ENCODE peak calls at places on chromosomes 7 and 10, in five cellular contexts. B is osteoblast; M is activated CD4-positive, alpha-beta memory T cell treated with anti-CD3 and anti-CD28 coated beads, Interleukin-2, amount 10 ng/mL, durations not matched to agents 7 days and 5 days; Z is left colon; W is NCI-H1417 treated with DMSO at 0.1 percent for 48 hours. E is an unnamed sample.

GRCh38 chr7:69963388-69963787 is 365.1 kb downstream of the AUTS2 start:
- DNase-seq in W (no peak), B (no peak), Z (no peak), M (no peak), E (no peak)

GRCh38 chr7:123367508-123368122 is 166.8 kb downstream of the IQUB start:
- DNase-seq in Z (peak; percentile 12), W (no peak), M (no peak), B (no peak), E (no peak)

GRCh38 chr7:32088336-32088975 is 18.2 kb upstream of the PDE1C start:
- DNase-seq in W (no peak), B (no peak), M (no peak), Z (no peak), E (no peak)

GRCh38 chr7:84337386-84337785 is 142.8 kb upstream of the SEMA3A start:
- DNase-seq in Z (no peak), W (no peak), B (peak; percentile 13), M (no peak), E (peak; percentile 28)

GRCh38 chr7:22572937-22573336 is 72.9 kb upstream of the STEAP1B start:
- DNase-seq in Z (no peak), B (no peak), M (no peak), W (no peak), E (peak; percentile 81)

GRCh38 chr7:117825132-117825531 is 48.1 kb downstream of the CTTNBP2 start:
- DNase-seq in M (no peak), Z (no peak), B (no peak), W (no peak), E (peak; percentile 61)

GRCh38 chr7:132084776-132085388 is 491.4 kb downstream of the PLXNA4 start:
- DNase-seq in M (no peak), B (no peak), Z (no peak), W (no peak), E (no peak)

GRCh38 chr10:12237265-12238220 is 41.6 kb downstream of the CDC123 start:
- DNase-seq in Z (no peak), M (no peak), B (peak; percentile 44), W (no peak), E (peak; percentile 57)

GRCh38 chr10:103748020-103748419 is 107.4 kb downstream of the SH3PXD2A start:
- DNase-seq in Z (peak; percentile 65), W (no peak), M (peak; percentile 80), B (no peak), E (no peak)

GRCh38 chr10:121406823-121407545 is 191.3 kb downstream of the FGFR2 start:
- DNase-seq in B (no peak), Z (no peak), M (no peak), W (no peak), E (no peak)

GRCh38 chr7:134724606-134725005 is 54.8 kb upstream of the CALD1 start:
- DNase-seq in M (no peak), W (no peak), Z (no peak), B (peak; percentile 51), E (peak; percentile 34)

GRCh38 chr10:103481974-103482531 is 3.0 kb upstream of the CALHM3 start:
- DNase-seq in Z (no peak), M (peak; percentile 38), W (no peak), B (peak; percentile 94), E (peak; percentile 68)

GRCh38 chr10:110868981-110869380 is 2.7 kb upstream of the PDCD4 start:
- DNase-seq in M (no peak), B (no peak), Z (no peak), W (no peak), E (no peak)

GRCh38 chr10:2913531-2913930 is 153.8 kb upstream of the PFKP start:
- DNase-seq in B (no peak), W (no peak), M (no peak), Z (no peak), E (no peak)

GRCh38 chr10:88386878-88387773 is 196.0 kb downstream of the RNLS start:
- DNase-seq in Z (no peak), W (no peak), M (no peak), B (peak; percentile 83), E (peak; percentile 56)

GRCh38 chr10:132523561-132524442 is 13.8 kb upstream of the INPP5A start:
- DNase-seq in M (no peak), Z (no peak), B (no peak), W (no peak), E (no peak)

GRCh38 chr7:134364619-134365037 is 47.9 kb upstream of the SLC35B4 start:
- DNase-seq in B (no peak), W (no peak), M (no peak), Z (no peak), E (peak; percentile 23)

E was measured in fibroblast of gingiva.